ENCODE peak calls at places on chromosome 15, in five cellular contexts. W, K, R, T and V are unnamed samples.

GRCh38 chr15:68404056-68404798 is 27.7 kb downstream of the ITGA11 start:
- DNase-seq in W (no peak), K (no peak), R (no peak), T (no peak), V (no peak)

GRCh38 chr15:41183580-41183979 is 47.0 kb downstream of the EXD1 start:
- DNase-seq in W (no peak), K (no peak), R (no peak), T (no peak), V (no peak)

GRCh38 chr15:23690450-23690852 is 3.3 kb upstream of the NDN start:
- DNase-seq in W (peak), K (no peak), R (no peak), T (peak), V (peak)

GRCh38 chr15:39552546-39552945 is 28.3 kb upstream of the THBS1 start:
- DNase-seq in W (no peak), K (no peak), R (no peak), T (peak), V (no peak)

GRCh38 chr15:40232625-40233070 is 6.2 kb upstream of the PAK6 start:
- DNase-seq in W (peak), K (peak), R (no peak), T (peak), V (no peak)

GRCh38 chr15:47485419-47485818 is 231.9 kb upstream of the SEMA6D start:
- DNase-seq in W (no peak), K (no peak), R (no peak), T (no peak), V (no peak)

GRCh38 chr15:48493084-48493762 is 152.3 kb downstream of the FBN1 start:
- DNase-seq in W (no peak), K (no peak), R (no peak), T (peak), V (no peak)

GRCh38 chr15:68277605-68278344 is at the start of gene FEM1B:
- DNase-seq in W (peak), K (peak), R (peak), T (peak), V (peak)

GRCh38 chr15:69165637-69166025 is 5.2 kb downstream of the GLCE start:
- DNase-seq in W (no peak), K (no peak), R (no peak), T (no peak), V (no peak)

GRCh38 chr15:77415450-77416448 is 4.2 kb downstream of the PEAK1 start:
- DNase-seq in W (no peak), K (no peak), R (no peak), T (peak), V (no peak)

GRCh38 chr15:98799461-98799971 is 151.2 kb downstream of the IGF1R start:
- DNase-seq in W (no peak), K (peak), R (no peak), T (peak), V (no peak)

GRCh38 chr15:23564798-23565394 is 578 bp upstream of the MKRN3 start:
- DNase-seq in W (no peak), K (peak), R (no peak), T (no peak), V (no peak)

GRCh38 chr15:77107068-77107467 is 36.2 kb upstream of the TSPAN3 start:
- DNase-seq in W (peak), K (no peak), R (no peak), T (peak), V (no peak)

GRCh38 chr15:57190208-57190607 is 186.1 kb upstream of the CGNL1 start:
- DNase-seq in W (no peak), K (no peak), R (no peak), T (no peak), V (no peak)

GRCh38 chr15:31510003-31510402 is 183.4 kb downstream of the KLF13 start:
- DNase-seq in W (no peak), K (no peak), R (no peak), T (no peak), V (no peak)

GRCh38 chr15:33226559-33227181 is 32.2 kb upstream of the FMN1 start:
- DNase-seq in W (peak), K (no peak), R (peak), T (peak), V (no peak)

GRCh38 chr15:92527197-92527596 is 128.4 kb downstream of the FAM174B start:
- DNase-seq in W (peak), K (no peak), R (no peak), T (peak), V (no peak)

GRCh38 chr15:39230205-39230916 is 350.5 kb upstream of the THBS1 start:
- DNase-seq in W (no peak), K (peak), R (no peak), T (peak), V (no peak)

GRCh38 chr15:45731331-45731730 is 96.5 kb downstream of the SQOR start:
- DNase-seq in W (no peak), K (no peak), R (no peak), T (no peak), V (no peak)

GRCh38 chr15:65919353-65919752 is 50.1 kb downstream of the RAB11A start:
- DNase-seq in W (no peak), K (no peak), R (no peak), T (no peak), V (no peak)

GRCh38 chr15:31364301-31365031 is 37.8 kb downstream of the KLF13 start:
- DNase-seq in W (peak), K (no peak), R (no peak), T (no peak), V (no peak)